ENCODE peak calls at places on chromosomes 4 and X, in eight cellular contexts. P is psoas muscle; G is cardiac muscle cell; B is foreskin keratinocyte; S is CD4-positive, alpha-beta T cell; C is ovary; M is sigmoid colon; H is prostate gland. D is an unnamed sample.

GRCh38 chr4:162457071-162457865 is 293.5 kb upstream of the FSTL5 start:
- DNase-seq in P (no peak), G (no peak), B (peak), S (no peak), C (no peak), M (no peak), H (no peak), D (no peak)

GRCh38 chr4:10917475-10918103 is 233.0 kb upstream of the CLNK start:
- DNase-seq in P (no peak), G (no peak), B (no peak), S (no peak), C (no peak), M (no peak), H (peak), D (no peak)

GRCh38 chr4:152536545-152537182 is 772 bp upstream of the FBXW7 start:
- DNase-seq in P (no peak), G (peak), B (no peak), S (peak), C (no peak), M (no peak), H (no peak), D (no peak)

GRCh38 chrX:97057349-97057909 is 173.7 kb downstream of the RPA4 start:
- DNase-seq in P (no peak), G (peak), B (no peak), S (no peak), C (no peak), M (no peak), H (peak), D (no peak)

GRCh38 chr4:40763228-40763716 is 13.5 kb downstream of the NSUN7 start:
- DNase-seq in P (no peak), G (no peak), B (peak), S (no peak), C (no peak), M (no peak), H (no peak), D (no peak)

GRCh38 chrX:148310402-148311200 is 189.8 kb upstream of the AFF2 start:
- DNase-seq in P (no peak), G (no peak), B (no peak), S (peak), C (no peak), M (no peak), H (no peak), D (no peak)

GRCh38 chr4:121711263-121712000 is 14.7 kb upstream of the ANXA5 start:
- DNase-seq in P (peak), G (peak), B (peak), S (no peak), C (peak), M (peak), H (peak), D (peak)

GRCh38 chrX:2608638-2609430 is 82.3 kb upstream of the CD99 start:
- DNase-seq in P (peak), G (peak), B (no peak), S (peak), C (peak), M (peak), H (peak), D (peak)

GRCh38 chr4:15238720-15239119 is 189.1 kb upstream of the C1QTNF7 start:
- DNase-seq in P (no peak), G (peak), B (no peak), S (no peak), C (peak), M (no peak), H (no peak), D (no peak)

GRCh38 chr4:48012819-48013218 is 3.7 kb downstream of the CNGA1 start:
- DNase-seq in P (no peak), G (no peak), B (no peak), S (no peak), C (no peak), M (no peak), H (no peak), D (no peak)

GRCh38 chrX:110391086-110391485 is 32.4 kb downstream of the RTL9 start:
- DNase-seq in P (no peak), G (no peak), B (no peak), S (no peak), C (no peak), M (no peak), H (no peak), D (no peak)

GRCh38 chr4:142386450-142386849 is 459.7 kb downstream of the INPP4B start:
- DNase-seq in P (no peak), G (no peak), B (no peak), S (no peak), C (no peak), M (no peak), H (no peak), D (no peak)

GRCh38 chr4:152729466-152729865 is 49.7 kb upstream of the TMEM154 start:
- DNase-seq in P (no peak), G (no peak), B (peak), S (no peak), C (no peak), M (no peak), H (no peak), D (no peak)

GRCh38 chr4:81052119-81053068 is 21.9 kb downstream of the BMP3 start:
- DNase-seq in P (peak), G (peak), B (no peak), S (peak), C (peak), M (peak), H (peak), D (no peak)

GRCh38 chr4:15144249-15144966 is 142.1 kb downstream of the CPEB2 start:
- DNase-seq in P (no peak), G (no peak), B (no peak), S (no peak), C (no peak), M (no peak), H (peak), D (no peak)

GRCh38 chrX:130726661-130727060 is 176.3 kb downstream of the ENOX2 start:
- DNase-seq in P (no peak), G (no peak), B (no peak), S (no peak), C (no peak), M (no peak), H (no peak), D (no peak)

GRCh38 chr4:185904381-185904780 is 92.4 kb upstream of the SORBS2 start:
- DNase-seq in P (no peak), G (no peak), B (no peak), S (no peak), C (no peak), M (no peak), H (no peak), D (no peak)

GRCh38 chr4:3766791-3767561 is 791 bp downstream of the ADRA2C start:
- DNase-seq in P (no peak), G (peak), B (no peak), S (no peak), C (no peak), M (no peak), H (no peak), D (no peak)
- TF ChIP-seq CTCF in P (no peak), G (no peak), B (peak), S (no peak), C (no peak), M (no peak), H (peak), D (no peak)

GRCh38 chr4:16875487-16875886 is 23.0 kb downstream of the LDB2 start:
- DNase-seq in P (no peak), G (no peak), B (no peak), S (no peak), C (no peak), M (no peak), H (no peak), D (no peak)
- H3K27ac ChIP-seq in P (no peak), G (no peak), B (no peak), S (no peak), C (no peak), M (no peak), H (no peak), D (no peak)

DNA sequence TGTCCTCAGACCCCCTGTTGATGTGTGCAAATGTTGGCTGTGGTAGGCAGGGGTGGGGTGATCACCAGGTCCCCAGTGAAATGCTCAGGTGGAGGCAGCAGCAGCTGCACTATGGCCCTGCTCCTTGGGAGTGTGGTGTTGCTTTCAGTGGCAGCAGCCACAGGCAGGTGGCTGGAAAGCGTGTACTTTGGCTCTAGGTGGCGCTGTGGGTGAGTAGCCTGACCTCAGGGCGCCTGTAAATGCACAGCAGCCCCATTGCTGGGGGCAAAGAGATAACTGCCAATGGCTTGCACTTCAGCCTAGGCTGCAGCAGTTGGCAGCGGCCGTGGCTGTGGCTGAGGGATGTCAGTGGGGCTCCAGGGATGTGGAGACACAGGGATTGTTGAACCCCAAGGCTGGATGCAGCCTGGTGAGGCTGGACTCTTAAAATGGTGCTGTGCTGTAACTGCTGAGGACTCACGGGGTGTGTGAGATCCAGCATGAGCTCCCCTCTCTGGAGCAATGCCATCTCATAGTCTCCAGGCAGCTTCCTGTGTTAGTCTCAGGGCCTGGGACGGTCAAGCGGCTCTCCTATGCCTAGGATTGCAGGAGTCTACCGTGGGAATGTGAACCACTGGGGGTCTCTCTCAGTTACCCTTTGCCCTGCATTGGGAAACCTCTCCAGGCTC is 421.7 kb upstream of the HTR2C start:
- DNase-seq in P (no peak), G (peak), B (no peak), S (no peak), C (no peak), M (no peak), H (no peak), D (no peak)
- TF ChIP-seq CTCF in P (no peak), G (no peak), B (no peak), S (no peak), C (no peak), M (no peak), H (no peak), D (no peak)

GRCh38 chr4:114076865-114077264 is 97.4 kb upstream of the ARSJ start:
- DNase-seq in P (no peak), G (no peak), B (no peak), S (no peak), C (no peak), M (no peak), H (no peak), D (no peak)

GRCh38 chr4:114078636-114079035 is 99.2 kb upstream of the ARSJ start:
- DNase-seq in P (no peak), G (no peak), B (no peak), S (no peak), C (no peak), M (no peak), H (no peak), D (no peak)

GRCh38 chr4:114082348-114082747 is 102.9 kb upstream of the ARSJ start:
- DNase-seq in P (no peak), G (no peak), B (no peak), S (no peak), C (no peak), M (no peak), H (no peak), D (no peak)

GRCh38 chr4:114081783-114082182 is 102.3 kb upstream of the ARSJ start:
- DNase-seq in P (no peak), G (no peak), B (no peak), S (no peak), C (no peak), M (no peak), H (no peak), D (no peak)

DNA sequence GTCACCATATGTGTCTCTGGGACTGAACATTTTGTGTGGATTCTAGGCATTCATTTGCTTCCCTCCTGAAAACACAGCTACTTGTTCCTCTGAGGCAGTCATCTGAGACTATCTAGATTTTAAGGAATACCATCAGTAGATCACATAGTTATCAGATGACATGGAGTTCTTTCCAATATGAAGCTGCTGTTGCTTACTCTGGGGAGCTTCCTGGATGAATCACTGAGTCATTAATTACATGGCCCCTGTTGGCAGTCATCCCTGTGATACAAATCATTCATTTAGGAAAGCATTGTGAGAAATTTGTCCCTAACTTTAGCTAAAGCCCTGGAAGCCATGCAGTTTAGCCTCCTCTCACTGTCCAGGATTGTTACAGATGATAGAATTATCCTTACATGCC is 98.2 kb upstream of the ARSJ start:
- DNase-seq in P (no peak), G (no peak), B (peak), S (no peak), C (no peak), M (no peak), H (no peak), D (no peak)
- H3K27ac ChIP-seq in P (no peak), G (no peak), B (no peak), S (no peak), C (no peak), M (no peak), H (no peak), D (no peak)

DNA sequence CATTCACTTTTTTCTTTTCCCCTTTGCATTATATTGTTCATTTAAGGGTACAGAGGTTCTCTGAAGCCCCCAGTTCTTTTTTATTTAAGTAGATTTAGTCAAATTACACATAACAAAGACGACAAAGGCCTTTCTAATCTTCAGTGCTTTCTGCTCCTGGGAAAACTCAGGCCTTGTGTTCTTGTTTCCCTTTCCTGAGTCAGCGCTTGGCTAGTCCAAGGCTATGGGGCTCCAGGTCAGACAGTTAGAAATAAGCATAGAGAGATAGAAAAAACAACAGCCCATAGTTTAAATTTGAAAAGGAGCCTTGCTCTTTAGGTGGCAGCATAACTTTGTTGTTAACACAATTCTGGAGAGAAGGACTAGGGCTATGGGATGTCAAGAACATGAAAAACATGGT is 97.3 kb downstream of the PPP1R2C start:
- DNase-seq in P (no peak), G (no peak), B (no peak), S (no peak), C (peak), M (no peak), H (no peak), D (no peak)
- TF ChIP-seq CTCF in P (no peak), G (peak), B (no peak), S (no peak), C (no peak), M (no peak), H (no peak), D (no peak)